ENCODE peak calls at places on chromosome 5, in seven cellular contexts. G, Q, H, F, W, R and Y are unnamed samples.

GRCh38 chr5:5078009-5078897 is 61.9 kb upstream of the ADAMTS16 start:
- DNase-seq in G (peak), Q (no peak), H (no peak), F (no peak), W (no peak), R (peak), Y (peak)

GRCh38 chr5:80761176-80761575 is 106.4 kb upstream of the DHFR start:
- DNase-seq in G (peak), Q (no peak), H (no peak), F (no peak), W (no peak), R (peak), Y (no peak)

GRCh38 chr5:14272548-14273205 is 129.5 kb downstream of the TRIO start:
- DNase-seq in G (no peak), Q (no peak), H (no peak), F (no peak), W (no peak), R (no peak), Y (no peak)

GRCh38 chr5:170523129-170523497 is 19.3 kb downstream of the KCNIP1 start:
- DNase-seq in G (no peak), Q (no peak), H (no peak), F (no peak), W (no peak), R (no peak), Y (peak)

GRCh38 chr5:73330613-73331012 is 118.0 kb downstream of the FOXD1 start:
- DNase-seq in G (no peak), Q (no peak), H (no peak), F (no peak), W (no peak), R (no peak), Y (no peak)

GRCh38 chr5:127425037-127425436 is 92.4 kb upstream of the PRRC1 start:
- DNase-seq in G (peak), Q (no peak), H (no peak), F (no peak), W (no peak), R (no peak), Y (peak)

GRCh38 chr5:169243651-169244422 is 57.1 kb downstream of the SLIT3 start:
- DNase-seq in G (no peak), Q (no peak), H (no peak), F (no peak), W (no peak), R (no peak), Y (no peak)

GRCh38 chr5:176400382-176401156 is 12.0 kb downstream of the HIGD2A start:
- DNase-seq in G (no peak), Q (no peak), H (no peak), F (no peak), W (no peak), R (peak), Y (no peak)

GRCh38 chr5:154244476-154244875 is 53.9 kb downstream of the GALNT10 start:
- DNase-seq in G (no peak), Q (no peak), H (no peak), F (no peak), W (no peak), R (no peak), Y (no peak)

GRCh38 chr5:13606051-13606450 is 338.4 kb downstream of the DNAH5 start:
- DNase-seq in G (no peak), Q (no peak), H (no peak), F (no peak), W (no peak), R (peak), Y (no peak)

GRCh38 chr5:40518511-40518917 is 161.2 kb upstream of the PTGER4 start:
- DNase-seq in G (no peak), Q (no peak), H (no peak), F (no peak), W (peak), R (peak), Y (no peak)

GRCh38 chr5:179267671-179268071 is 77.6 kb downstream of the ADAMTS2 start:
- DNase-seq in G (no peak), Q (no peak), H (no peak), F (no peak), W (no peak), R (no peak), Y (no peak)

GRCh38 chr5:72541501-72542235 is 34.5 kb upstream of the ZNF366 start:
- DNase-seq in G (peak), Q (no peak), H (no peak), F (no peak), W (no peak), R (no peak), Y (peak)